ENCODE peak calls at places on chromosomes 4 and X, in nine cellular contexts. One of them, this sample, is unnamed.

GRCh38 chr4:83075696-83076095 is 38.8 kb downstream of the PLAC8 start:
- DNase-seq in fibroblast of mammary gland: peak
- DNase-seq in stomach: no peak
- DNase-seq in OCI-LY7: no peak
- DNase-seq in fibroblast of the aortic adventitia: peak
- DNase-seq in Caco-2: no peak
- DNase-seq in nephron progenitor cell: no peak
- DNase-seq in mammary epithelial cell: no peak
- DNase-seq in SK-N-SH: no peak
- DNase-seq in this sample: no peak

GRCh38 chr4:156422576-156422975 is 468.9 kb upstream of the CTSO start:
- DNase-seq in fibroblast of mammary gland: no peak
- DNase-seq in stomach: no peak
- DNase-seq in OCI-LY7: no peak
- DNase-seq in fibroblast of the aortic adventitia: peak
- DNase-seq in Caco-2: no peak
- DNase-seq in nephron progenitor cell: no peak
- DNase-seq in mammary epithelial cell: no peak
- DNase-seq in SK-N-SH: no peak
- DNase-seq in this sample: no peak

GRCh38 chrX:20382518-20383291 is 116.0 kb upstream of the RPS6KA3 start:
- DNase-seq in fibroblast of mammary gland: no peak
- DNase-seq in stomach: no peak
- DNase-seq in OCI-LY7: no peak
- DNase-seq in fibroblast of the aortic adventitia: no peak
- DNase-seq in Caco-2: peak
- DNase-seq in nephron progenitor cell: no peak
- DNase-seq in mammary epithelial cell: peak
- DNase-seq in SK-N-SH: peak
- DNase-seq in this sample: no peak

GRCh38 chrX:130523460-130524394 is 121.9 kb downstream of the RBMX2 start:
- DNase-seq in fibroblast of mammary gland: peak
- DNase-seq in stomach: peak
- DNase-seq in OCI-LY7: no peak
- DNase-seq in fibroblast of the aortic adventitia: no peak
- DNase-seq in Caco-2: peak
- DNase-seq in nephron progenitor cell: peak
- DNase-seq in mammary epithelial cell: no peak
- DNase-seq in SK-N-SH: peak
- DNase-seq in this sample: no peak

GRCh38 chrX:18410038-18410437 is 15.4 kb upstream of the CDKL5 start:
- DNase-seq in fibroblast of mammary gland: peak
- DNase-seq in stomach: no peak
- DNase-seq in OCI-LY7: no peak
- DNase-seq in fibroblast of the aortic adventitia: peak
- DNase-seq in Caco-2: no peak
- DNase-seq in nephron progenitor cell: no peak
- DNase-seq in mammary epithelial cell: no peak
- DNase-seq in SK-N-SH: peak
- DNase-seq in this sample: no peak

GRCh38 chr4:155885666-155886065 is 17.8 kb upstream of the TDO2 start:
- DNase-seq in fibroblast of mammary gland: no peak
- DNase-seq in stomach: no peak
- DNase-seq in OCI-LY7: no peak
- DNase-seq in fibroblast of the aortic adventitia: no peak
- DNase-seq in Caco-2: no peak
- DNase-seq in nephron progenitor cell: no peak
- DNase-seq in mammary epithelial cell: no peak
- DNase-seq in SK-N-SH: no peak
- DNase-seq in this sample: no peak

GRCh38 chr4:5996641-5997040 is 21.6 kb downstream of the C4orf50 start:
- DNase-seq in fibroblast of mammary gland: no peak
- DNase-seq in stomach: no peak
- DNase-seq in OCI-LY7: no peak
- DNase-seq in fibroblast of the aortic adventitia: no peak
- DNase-seq in Caco-2: no peak
- DNase-seq in nephron progenitor cell: no peak
- DNase-seq in mammary epithelial cell: no peak
- DNase-seq in SK-N-SH: no peak
- DNase-seq in this sample: no peak

GRCh38 chr4:140238353-140239041 is 84.5 kb upstream of the MAML3 start:
- DNase-seq in fibroblast of mammary gland: peak
- DNase-seq in stomach: peak
- DNase-seq in OCI-LY7: no peak
- DNase-seq in fibroblast of the aortic adventitia: peak
- DNase-seq in Caco-2: no peak
- DNase-seq in nephron progenitor cell: peak
- DNase-seq in mammary epithelial cell: peak
- DNase-seq in SK-N-SH: peak
- DNase-seq in this sample: no peak

GRCh38 chr4:129218897-129219296 is 122.9 kb downstream of the C4orf33 start:
- DNase-seq in fibroblast of mammary gland: no peak
- DNase-seq in stomach: no peak
- DNase-seq in OCI-LY7: no peak
- DNase-seq in fibroblast of the aortic adventitia: peak
- DNase-seq in Caco-2: no peak
- DNase-seq in nephron progenitor cell: no peak
- DNase-seq in mammary epithelial cell: no peak
- DNase-seq in SK-N-SH: no peak
- DNase-seq in this sample: no peak

GRCh38 chr4:1205641-1206298 is 33.4 kb upstream of the SPON2 start:
- DNase-seq in fibroblast of mammary gland: no peak
- DNase-seq in stomach: peak
- DNase-seq in OCI-LY7: no peak
- DNase-seq in fibroblast of the aortic adventitia: no peak
- DNase-seq in Caco-2: peak
- DNase-seq in nephron progenitor cell: no peak
- DNase-seq in mammary epithelial cell: no peak
- DNase-seq in SK-N-SH: no peak
- DNase-seq in this sample: peak

GRCh38 chr4:122826596-122827257 is at the start of gene FGF2:
- DNase-seq in fibroblast of mammary gland: peak
- DNase-seq in stomach: peak
- DNase-seq in OCI-LY7: no peak
- DNase-seq in fibroblast of the aortic adventitia: peak
- DNase-seq in Caco-2: no peak
- DNase-seq in nephron progenitor cell: peak
- DNase-seq in mammary epithelial cell: peak
- DNase-seq in SK-N-SH: peak
- DNase-seq in this sample: no peak

GRCh38 chrX:154486396-154487207 is at the start of gene UBL4A:
- DNase-seq in fibroblast of mammary gland: peak
- DNase-seq in stomach: peak
- DNase-seq in OCI-LY7: peak
- DNase-seq in fibroblast of the aortic adventitia: peak
- DNase-seq in Caco-2: peak
- DNase-seq in nephron progenitor cell: peak
- DNase-seq in mammary epithelial cell: peak
- DNase-seq in SK-N-SH: peak
- DNase-seq in this sample: peak

GRCh38 chrX:10106801-10107200 is 50.0 kb upstream of the CLCN4 start:
- DNase-seq in fibroblast of mammary gland: no peak
- DNase-seq in stomach: no peak
- DNase-seq in OCI-LY7: peak
- DNase-seq in fibroblast of the aortic adventitia: no peak
- DNase-seq in Caco-2: no peak
- DNase-seq in nephron progenitor cell: no peak
- DNase-seq in mammary epithelial cell: no peak
- DNase-seq in SK-N-SH: no peak
- DNase-seq in this sample: peak

GRCh38 chr4:39900966-39901365 is 76.7 kb downstream of the PDS5A start:
- DNase-seq in fibroblast of mammary gland: no peak
- DNase-seq in stomach: no peak
- DNase-seq in OCI-LY7: no peak
- DNase-seq in fibroblast of the aortic adventitia: no peak
- DNase-seq in Caco-2: no peak
- DNase-seq in nephron progenitor cell: no peak
- DNase-seq in mammary epithelial cell: no peak
- DNase-seq in SK-N-SH: no peak
- DNase-seq in this sample: no peak

GRCh38 chr4:186829740-186830449 is 106.2 kb upstream of the FAT1 start:
- DNase-seq in fibroblast of mammary gland: peak
- DNase-seq in stomach: no peak
- DNase-seq in OCI-LY7: no peak
- DNase-seq in fibroblast of the aortic adventitia: peak
- DNase-seq in Caco-2: no peak
- DNase-seq in nephron progenitor cell: no peak
- DNase-seq in mammary epithelial cell: no peak
- DNase-seq in SK-N-SH: no peak
- DNase-seq in this sample: no peak

GRCh38 chrX:14448406-14448805 is 80.9 kb upstream of the GLRA2 start:
- DNase-seq in fibroblast of mammary gland: no peak
- DNase-seq in stomach: no peak
- DNase-seq in OCI-LY7: no peak
- DNase-seq in fibroblast of the aortic adventitia: no peak
- DNase-seq in Caco-2: no peak
- DNase-seq in nephron progenitor cell: no peak
- DNase-seq in mammary epithelial cell: no peak
- DNase-seq in SK-N-SH: no peak
- DNase-seq in this sample: no peak

GRCh38 chr4:72987741-72988729 is 81.5 kb downstream of the COX18 start:
- DNase-seq in fibroblast of mammary gland: no peak
- DNase-seq in stomach: no peak
- DNase-seq in OCI-LY7: no peak
- DNase-seq in fibroblast of the aortic adventitia: peak
- DNase-seq in Caco-2: no peak
- DNase-seq in nephron progenitor cell: no peak
- DNase-seq in mammary epithelial cell: no peak
- DNase-seq in SK-N-SH: no peak
- DNase-seq in this sample: no peak
- TF ChIP-seq CTCF in fibroblast of mammary gland: no peak
- TF ChIP-seq CTCF in stomach: no peak
- TF ChIP-seq CTCF in OCI-LY7: no peak
- TF ChIP-seq CTCF in fibroblast of the aortic adventitia: peak
- TF ChIP-seq CTCF in Caco-2: no peak
- TF ChIP-seq CTCF in nephron progenitor cell: no peak
- TF ChIP-seq CTCF in mammary epithelial cell: peak
- TF ChIP-seq CTCF in SK-N-SH: peak
- TF ChIP-seq CTCF in this sample: no peak

GRCh38 chrX:70133303-70134115 is at the start of gene IGBP1:
- DNase-seq in fibroblast of mammary gland: peak
- DNase-seq in stomach: peak
- DNase-seq in OCI-LY7: peak
- DNase-seq in fibroblast of the aortic adventitia: peak
- DNase-seq in Caco-2: peak
- DNase-seq in nephron progenitor cell: peak
- DNase-seq in mammary epithelial cell: peak
- DNase-seq in SK-N-SH: peak
- DNase-seq in this sample: peak

GRCh38 chrX:70129811-70130210 is 3.4 kb upstream of the IGBP1 start:
- DNase-seq in fibroblast of mammary gland: peak
- DNase-seq in stomach: no peak
- DNase-seq in OCI-LY7: no peak
- DNase-seq in fibroblast of the aortic adventitia: peak
- DNase-seq in Caco-2: no peak
- DNase-seq in nephron progenitor cell: no peak
- DNase-seq in mammary epithelial cell: peak
- DNase-seq in SK-N-SH: no peak
- DNase-seq in this sample: no peak

GRCh38 chrX:70134116-70134477 is 850 bp downstream of the IGBP1 start:
- DNase-seq in fibroblast of mammary gland: peak
- DNase-seq in stomach: no peak
- DNase-seq in OCI-LY7: no peak
- DNase-seq in fibroblast of the aortic adventitia: peak
- DNase-seq in Caco-2: no peak
- DNase-seq in nephron progenitor cell: peak
- DNase-seq in mammary epithelial cell: peak
- DNase-seq in SK-N-SH: no peak
- DNase-seq in this sample: no peak

GRCh38 chrX:70132877-70133302 is 357 bp upstream of the IGBP1 start:
- DNase-seq in fibroblast of mammary gland: no peak
- DNase-seq in stomach: no peak
- DNase-seq in OCI-LY7: no peak
- DNase-seq in fibroblast of the aortic adventitia: no peak
- DNase-seq in Caco-2: no peak
- DNase-seq in nephron progenitor cell: no peak
- DNase-seq in mammary epithelial cell: peak
- DNase-seq in SK-N-SH: no peak
- DNase-seq in this sample: no peak

GRCh38 chrX:70132244-70132643 is 1.0 kb upstream of the IGBP1 start:
- DNase-seq in fibroblast of mammary gland: peak
- DNase-seq in stomach: no peak
- DNase-seq in OCI-LY7: peak
- DNase-seq in fibroblast of the aortic adventitia: peak
- DNase-seq in Caco-2: no peak
- DNase-seq in nephron progenitor cell: no peak
- DNase-seq in mammary epithelial cell: no peak
- DNase-seq in SK-N-SH: no peak
- DNase-seq in this sample: no peak
- TF ChIP-seq CTCF in fibroblast of mammary gland: no peak
- TF ChIP-seq CTCF in stomach: no peak
- TF ChIP-seq CTCF in OCI-LY7: peak
- TF ChIP-seq CTCF in fibroblast of the aortic adventitia: no peak
- TF ChIP-seq CTCF in Caco-2: no peak
- TF ChIP-seq CTCF in nephron progenitor cell: no peak
- TF ChIP-seq CTCF in mammary epithelial cell: peak
- TF ChIP-seq CTCF in SK-N-SH: peak
- TF ChIP-seq CTCF in this sample: no peak

DNA sequence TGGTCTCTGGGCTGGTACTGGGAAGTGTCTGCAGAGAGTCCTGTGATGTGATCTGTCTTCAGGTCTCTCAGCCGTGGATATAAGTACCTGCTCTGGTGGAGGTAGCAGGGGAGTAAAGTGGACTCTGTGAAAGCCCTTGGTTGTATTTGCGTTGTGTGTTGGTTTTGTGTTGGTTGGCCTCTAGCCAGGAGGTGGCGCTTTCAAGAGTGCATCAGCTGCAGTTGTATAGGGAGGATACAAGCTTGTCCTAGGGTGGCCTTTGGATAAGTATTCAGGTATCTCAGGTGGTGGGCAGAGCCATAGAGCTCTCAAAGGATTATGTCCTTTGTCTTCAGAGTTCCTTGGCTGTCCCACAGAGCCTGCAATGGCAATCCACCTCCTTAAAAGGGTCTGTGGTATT is 111.6 kb downstream of the MAGEB17 start:
- DNase-seq in fibroblast of mammary gland: no peak
- DNase-seq in stomach: peak
- DNase-seq in OCI-LY7: no peak
- DNase-seq in fibroblast of the aortic adventitia: no peak
- DNase-seq in Caco-2: no peak
- DNase-seq in nephron progenitor cell: no peak
- DNase-seq in mammary epithelial cell: no peak
- DNase-seq in SK-N-SH: no peak
- DNase-seq in this sample: no peak
- TF ChIP-seq CTCF in fibroblast of mammary gland: no peak
- TF ChIP-seq CTCF in stomach: no peak
- TF ChIP-seq CTCF in OCI-LY7: peak
- TF ChIP-seq CTCF in fibroblast of the aortic adventitia: no peak
- TF ChIP-seq CTCF in Caco-2: no peak
- TF ChIP-seq CTCF in nephron progenitor cell: no peak
- TF ChIP-seq CTCF in mammary epithelial cell: peak
- TF ChIP-seq CTCF in SK-N-SH: peak
- TF ChIP-seq CTCF in this sample: no peak

DNA sequence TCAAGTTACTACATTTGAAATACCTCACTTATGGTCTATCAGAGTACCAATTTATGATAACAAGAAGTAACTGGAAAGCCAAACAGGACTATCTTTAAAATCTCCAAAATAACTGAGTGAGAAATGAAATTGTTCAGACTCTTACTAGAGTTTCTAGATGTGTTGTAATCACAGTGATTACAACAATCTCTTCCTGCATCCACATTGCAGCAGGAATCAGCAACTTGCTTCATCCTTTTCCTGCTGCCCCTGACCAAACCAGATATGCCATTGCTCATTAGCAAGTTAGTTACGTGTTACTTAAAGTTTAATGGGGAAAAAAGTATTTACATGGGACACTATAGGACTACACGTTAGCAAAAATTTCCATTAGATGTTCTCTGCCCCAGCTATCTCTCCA is 245.1 kb upstream of the SMIM31 start:
- DNase-seq in fibroblast of mammary gland: no peak
- DNase-seq in stomach: no peak
- DNase-seq in OCI-LY7: no peak
- DNase-seq in fibroblast of the aortic adventitia: peak
- DNase-seq in Caco-2: no peak
- DNase-seq in nephron progenitor cell: no peak
- DNase-seq in mammary epithelial cell: peak
- DNase-seq in SK-N-SH: no peak
- DNase-seq in this sample: no peak
- TF ChIP-seq CTCF in fibroblast of mammary gland: no peak
- TF ChIP-seq CTCF in stomach: no peak
- TF ChIP-seq CTCF in OCI-LY7: no peak
- TF ChIP-seq CTCF in fibroblast of the aortic adventitia: no peak
- TF ChIP-seq CTCF in Caco-2: no peak
- TF ChIP-seq CTCF in nephron progenitor cell: no peak
- TF ChIP-seq CTCF in mammary epithelial cell: no peak
- TF ChIP-seq CTCF in SK-N-SH: no peak
- TF ChIP-seq CTCF in this sample: no peak